ENCODE peak calls at places on chromosome 4, in ten cellular contexts. V is heart left ventricle, N is body of pancreas, E is upper lobe of left lung, I is ovary, C is spleen, Z is tibial nerve, W is stomach, H is vagina, T is testis. F is an unnamed sample. For H3K4me1, the result is how much of the 10 kb centered on the place peaks cover.

GRCh38 chr4:148778980-148779675 is 336.9 kb upstream of the NR3C2 start:
- DNase-seq in T (no peak), E (no peak), Z (no peak), N (no peak), I (no peak), V (no peak), W (no peak), C (no peak), H (no peak), F (no peak)

GRCh38 chr4:148515248-148515647 is 73.0 kb upstream of the NR3C2 start:
- DNase-seq in H (no peak), N (no peak), C (no peak), V (no peak), Z (no peak), T (no peak), I (no peak), W (no peak), E (no peak), F (no peak)

GRCh38 chr4:71648923-71649322 is 135.0 kb downstream of the GC start:
- DNase-seq in N (no peak), H (no peak), Z (no peak), C (no peak), V (no peak), W (no peak), I (no peak), E (no peak), T (no peak), F (no peak)

GRCh38 chr4:101356928-101357327 is 9.6 kb upstream of the PPP3CA start:
- DNase-seq in I (no peak), E (peak), N (peak), T (no peak), V (no peak), H (no peak), Z (no peak), W (peak), C (no peak), F (peak)

GRCh38 chr4:94452476-94453300 is 946 bp downstream of the PDLIM5 start:
- DNase-seq in E (peak), I (peak), N (peak), V (peak), W (peak), Z (peak), C (peak), T (peak), H (no peak), F (peak)

GRCh38 chr4:115113382-115114106 is at the start of gene NDST4:
- DNase-seq in H (no peak), V (peak), W (no peak), Z (peak), C (no peak), N (peak), E (no peak), T (peak), I (no peak), F (no peak)

GRCh38 chr4:84750260-84750955 is 167.5 kb downstream of the CDS1 start:
- DNase-seq in W (no peak), Z (no peak), I (no peak), V (no peak), H (no peak), N (peak), T (no peak), C (no peak), E (no peak), F (peak)

GRCh38 chr4:80215449-80216052 is 18.2 kb downstream of the PRDM8 start:
- DNase-seq in V (no peak), I (no peak), N (no peak), W (no peak), Z (no peak), C (no peak), E (no peak), T (no peak), H (no peak), F (no peak)

GRCh38 chr4:26179316-26179760 is 141.5 kb upstream of the RBPJ start:
- DNase-seq in T (no peak), E (no peak), N (no peak), Z (no peak), V (no peak), H (no peak), I (no peak), C (no peak), W (no peak), F (no peak)

GRCh38 chr4:175435437-175435836 is 376.6 kb downstream of the GPM6A start:
- DNase-seq in Z (no peak), N (no peak), C (no peak), E (no peak), V (no peak), W (no peak), H (no peak), I (no peak), T (no peak), F (no peak)

GRCh38 chr4:162265802-162266201 is 102.0 kb upstream of the FSTL5 start:
- DNase-seq in H (no peak), E (no peak), I (no peak), N (no peak), W (no peak), Z (no peak), V (no peak), T (no peak), C (no peak), F (no peak)

GRCh38 chr4:86977621-86978184 is 42.9 kb downstream of the AFF1 start:
- DNase-seq in H (no peak), Z (no peak), C (no peak), I (no peak), W (no peak), T (no peak), N (peak), V (no peak), E (no peak), F (no peak)

GRCh38 chr4:176002007-176002623 is 63.5 kb upstream of the WDR17 start:
- DNase-seq in I (no peak), Z (no peak), E (peak), V (peak), C (peak), W (peak), T (peak), N (peak), H (no peak), F (peak)

GRCh38 chr4:37827030-37827705 is 682 bp downstream of the PGM2 start:
- DNase-seq in N (no peak), C (no peak), V (no peak), H (no peak), E (peak), Z (no peak), I (peak), W (peak), T (peak), F (no peak)

GRCh38 chr4:53651142-53651720 is 59.9 kb upstream of the LNX1 start:
- DNase-seq in N (peak), E (peak), V (peak), I (peak), Z (peak), W (peak), T (no peak), H (no peak), C (no peak), F (no peak)

GRCh38 chr4:87592124-87592523 is 16.2 kb upstream of the DSPP start:
- DNase-seq in N (no peak), V (no peak), C (no peak), Z (no peak), T (no peak), I (no peak), W (no peak), H (no peak), E (no peak), F (no peak)

GRCh38 chr4:109972786-109973528 is 60.3 kb downstream of the EGF start:
- DNase-seq in V (no peak), T (no peak), Z (no peak), C (no peak), W (no peak), E (no peak), H (no peak), I (no peak), N (no peak), F (no peak)

GRCh38 chr4:107577743-107578142 is 142.3 kb downstream of the PAPSS1 start:
- DNase-seq in V (no peak), W (no peak), Z (no peak), C (no peak), T (no peak), N (no peak), E (no peak), I (no peak), H (no peak), F (no peak)
- TF ChIP-seq CTCF in V (no peak), W (no peak), Z (no peak), C (no peak), T (no peak), N (no peak), E (no peak), I (no peak), H (no peak), F (no peak)

GRCh38 chr4:15526924-15527592 is 57.4 kb downstream of the CC2D2A start:
- DNase-seq in E (no peak), H (no peak), I (no peak), N (no peak), Z (no peak), C (no peak), V (no peak), T (no peak), W (no peak), F (no peak)

GRCh38 chr4:15521442-15522039 is 51.9 kb downstream of the CC2D2A start:
- DNase-seq in E (no peak), T (no peak), H (no peak), W (no peak), V (no peak), Z (no peak), N (no peak), I (no peak), C (no peak), F (no peak)

DNA sequence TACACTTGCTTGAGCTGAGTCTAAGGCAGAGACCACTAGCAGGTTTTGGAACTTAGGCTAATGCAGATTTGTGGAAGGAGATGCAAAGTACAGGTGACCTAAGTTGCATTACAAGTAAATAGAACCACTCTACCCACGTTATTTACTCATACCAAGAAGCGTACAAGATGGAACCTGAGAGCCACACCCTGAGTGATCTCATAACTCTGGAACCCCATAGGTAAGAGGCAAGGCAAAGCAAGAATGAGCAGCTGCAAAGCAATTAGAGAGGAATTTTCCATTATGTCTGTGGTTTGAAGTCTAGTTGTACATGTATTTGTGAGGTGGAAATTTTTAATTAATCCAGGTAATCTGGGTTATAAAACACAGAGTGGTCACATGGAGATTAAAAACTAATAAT is 55.4 kb downstream of the CC2D2A start:
- DNase-seq in H (no peak), Z (no peak), N (no peak), I (no peak), W (no peak), E (no peak), V (no peak), C (no peak), T (no peak), F (no peak)
- TF ChIP-seq POLR2A in H (no peak), Z (no peak), N (no peak), I (no peak), W (no peak), E (no peak), V (no peak), C (no peak), T (no peak), F (no peak)

GRCh38 chr4:159178147-159178541 is 75.3 kb downstream of the RAPGEF2 start:
- DNase-seq in V (no peak), E (no peak), H (no peak), T (no peak), Z (no peak), W (no peak), I (no peak), C (no peak), N (no peak), F (no peak)

GRCh38 chr4:159177265-159178146 is 74.6 kb downstream of the RAPGEF2 start:
- DNase-seq in V (no peak), Z (no peak), H (no peak), E (no peak), T (no peak), W (no peak), I (no peak), N (no peak), C (no peak), F (no peak)

GRCh38 chr4:159175165-159175988 is 72.5 kb downstream of the RAPGEF2 start:
- DNase-seq in T (peak), E (peak), I (peak), W (peak), C (peak), N (peak), H (no peak), V (peak), Z (peak), F (peak)

GRCh38 chr4:159174645-159175147 is 71.8 kb downstream of the RAPGEF2 start:
- DNase-seq in H (no peak), V (no peak), N (no peak), E (no peak), Z (no peak), I (no peak), W (no peak), C (no peak), T (no peak), F (no peak)

GRCh38 chr4:159175989-159176375 is 73.1 kb downstream of the RAPGEF2 start:
- DNase-seq in T (no peak), W (no peak), I (no peak), N (no peak), H (no peak), V (no peak), Z (no peak), C (no peak), E (no peak), F (no peak)
- H3K4me1 ChIP-seq in T (under half), W (half or more), I (under half), N (under half), H (under half), V (half or more), Z (under half), C (half or more), E (half or more), F (under half)

DNA sequence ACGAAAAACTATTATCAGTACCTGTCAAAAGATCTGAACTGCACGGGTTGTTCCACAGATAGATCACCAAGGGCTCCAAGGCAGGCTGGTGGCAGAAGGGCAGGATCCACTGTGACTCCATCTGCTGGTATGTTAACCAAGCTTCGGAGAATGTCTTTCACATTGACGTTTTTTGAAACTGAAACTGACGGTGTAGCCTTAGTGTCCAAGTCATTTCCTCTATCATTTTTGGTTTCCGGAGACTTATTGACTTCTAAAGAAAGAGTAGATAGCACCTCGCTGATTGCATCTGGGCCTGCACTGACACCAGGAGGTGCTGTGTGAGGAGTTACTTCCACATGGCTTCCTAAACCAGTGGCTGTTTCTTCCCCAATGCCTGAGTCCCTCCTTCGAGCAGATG is 186.9 kb downstream of the LRBA start:
- DNase-seq in H (no peak), Z (no peak), T (no peak), E (no peak), V (no peak), I (no peak), W (no peak), C (peak), N (no peak), F (no peak)
- TF ChIP-seq CTCF in H (no peak), Z (no peak), T (no peak), E (no peak), V (no peak), I (no peak), W (no peak), C (peak), N (no peak), F (no peak)

GRCh38 chr4:128061566-128062536 is 739 bp downstream of the LARP1B start:
- DNase-seq in W (peak), I (peak), H (no peak), V (peak), E (peak), Z (peak), N (peak), C (peak), T (peak), F (peak)
- TF ChIP-seq POLR2A in W (no peak), I (no peak), H (no peak), V (no peak), E (no peak), Z (no peak), N (peak), C (no peak), T (no peak), F (no peak)

GRCh38 chr4:169044723-169045447 is 34.8 kb upstream of the CBR4 start:
- DNase-seq in H (no peak), Z (no peak), N (no peak), V (no peak), I (no peak), E (no peak), W (no peak), C (no peak), T (no peak), F (no peak)
- H3K4me1 ChIP-seq in H (under half), Z (under half), N (under half), V (under half), I (under half), E (under half), W (under half), C (under half), T (under half), F (under half)

DNA sequence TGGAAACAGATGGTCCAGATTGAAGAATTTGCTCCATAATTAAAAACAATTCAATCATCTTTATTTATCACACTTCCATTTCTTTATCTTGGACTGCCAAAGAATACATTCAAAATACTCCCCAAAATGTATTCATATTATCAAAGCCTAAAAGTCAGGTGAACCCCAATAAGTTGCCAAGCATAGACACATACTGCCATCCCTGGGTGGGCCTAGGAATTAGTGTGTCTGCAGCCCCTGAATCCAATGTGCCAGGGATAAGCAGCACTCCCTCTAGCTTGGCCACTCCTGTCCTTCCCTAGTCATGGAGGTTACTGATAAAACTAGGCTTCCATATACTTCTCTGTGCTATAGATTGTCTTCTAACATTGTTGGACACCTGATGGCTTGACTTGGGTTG is 199.9 kb downstream of the TENM3 start:
- DNase-seq in E (no peak), W (no peak), T (no peak), N (no peak), V (no peak), I (no peak), C (no peak), Z (no peak), H (no peak), F (no peak)
- TF ChIP-seq CTCF in E (no peak), W (no peak), T (no peak), N (no peak), V (no peak), I (no peak), C (no peak), Z (no peak), H (no peak), F (no peak)

DNA sequence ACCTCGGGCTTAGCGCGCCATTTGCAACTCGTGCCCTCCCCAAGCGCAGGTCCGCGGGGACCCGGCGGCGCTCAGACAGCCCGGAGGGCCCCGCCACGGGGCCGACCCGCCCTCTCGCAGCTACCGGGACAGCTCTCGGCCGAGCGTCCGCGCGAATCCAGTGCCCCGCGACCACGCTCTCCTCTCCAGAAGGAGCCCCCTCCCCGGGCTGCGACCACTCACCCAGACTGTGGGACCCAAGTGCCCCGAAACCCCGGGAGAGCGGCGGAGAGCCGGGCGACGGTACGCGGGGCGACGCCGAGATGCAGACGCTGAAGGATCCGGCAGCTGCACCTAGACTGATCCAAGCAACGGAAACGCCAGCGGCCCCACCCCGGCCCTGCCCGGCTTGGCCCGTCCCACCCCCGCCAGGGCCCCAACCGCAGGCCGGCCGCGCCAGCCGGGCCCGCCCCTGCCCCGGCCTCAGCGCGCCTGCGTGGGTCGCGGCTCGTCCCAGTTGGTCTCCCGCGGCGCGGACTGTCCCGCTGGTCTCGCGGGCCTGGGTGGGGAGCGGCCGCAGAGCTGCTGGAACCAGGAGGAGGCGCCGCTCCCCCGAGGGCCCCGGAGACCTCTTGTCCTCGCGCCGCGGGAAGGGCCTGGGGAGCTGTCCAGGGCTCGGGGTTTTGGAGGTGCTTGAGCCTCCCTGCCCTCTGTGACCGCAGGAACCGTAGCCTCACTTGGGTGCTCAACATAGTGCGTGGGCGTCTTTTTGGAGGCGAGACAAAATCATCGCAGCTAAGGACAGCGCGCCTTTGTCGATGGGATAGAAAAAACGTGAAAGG is at the start of gene ANXA5:
- DNase-seq in T (peak), H (no peak), I (peak), W (peak), Z (peak), E (peak), V (peak), N (peak), C (peak), F (peak)
- TF ChIP-seq POLR2A in T (no peak), H (no peak), I (peak), W (peak), Z (no peak), E (no peak), V (peak), N (peak), C (no peak), F (peak)

DNA sequence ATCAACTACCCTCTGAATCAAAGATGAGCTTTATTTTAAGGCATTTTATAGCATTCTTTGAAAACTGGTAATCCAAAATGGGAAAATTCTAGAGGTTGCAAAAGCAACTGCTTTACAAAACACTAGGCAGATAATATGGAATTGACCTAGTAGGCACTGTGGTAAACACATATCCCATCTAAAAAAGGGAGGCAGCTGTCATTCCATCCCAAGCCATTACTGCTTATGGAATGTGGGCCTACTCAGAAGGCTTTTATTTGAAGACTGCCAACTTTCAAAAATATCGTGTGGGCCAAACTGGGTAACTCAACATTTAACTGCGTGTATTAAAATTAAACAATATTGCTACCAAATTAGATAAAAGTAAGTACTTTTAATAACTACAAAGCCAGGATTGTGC is 19.3 kb downstream of the UBE2D3 start:
- DNase-seq in N (no peak), V (no peak), T (no peak), E (no peak), Z (no peak), H (no peak), W (no peak), C (no peak), I (no peak), F (no peak)
- H3K4me1 ChIP-seq in N (under half), V (half or more), T (under half), E (under half), Z (under half), H (half or more), W (half or more), C (half or more), I (under half), F (under half)

GRCh38 chr4:48105230-48105629 is 28.8 kb downstream of the TXK start:
- DNase-seq in N (no peak), E (no peak), W (no peak), I (no peak), H (no peak), V (no peak), C (no peak), T (no peak), Z (no peak), F (no peak)

GRCh38 chr4:48103483-48104139 is 30.4 kb downstream of the TXK start:
- DNase-seq in V (no peak), E (no peak), H (no peak), Z (no peak), W (no peak), T (no peak), I (no peak), N (no peak), C (no peak), F (no peak)

GRCh38 chr4:48100248-48100647 is 33.8 kb downstream of the TXK start:
- DNase-seq in V (no peak), T (no peak), C (no peak), H (no peak), N (no peak), Z (no peak), W (no peak), E (no peak), I (no peak), F (no peak)

GRCh38 chr4:48102303-48102702 is 31.7 kb downstream of the TXK start:
- DNase-seq in I (no peak), V (no peak), E (no peak), W (no peak), Z (no peak), C (no peak), N (no peak), H (no peak), T (no peak), F (no peak)
- TF ChIP-seq CTCF in I (no peak), V (no peak), E (no peak), W (no peak), Z (no peak), C (no peak), N (no peak), H (no peak), T (no peak), F (no peak)